ENCODE peak calls at places on chromosomes 7 and 10, in ten cellular contexts. B is sigmoid colon; O is stimulated activated CD8-positive, alpha-beta memory T cell treated with anti-CD3 and anti-CD28 coated beads, Interleukin-7, amount 100 ng/mL, for 48 hours; M is GM04504; F is ELF-1; Q is heart left ventricle; K is MM.1S; Z is central memory CD4-positive, alpha-beta T cell; R is Panc1; X is C1 segment of cervical spinal cord. P is an unnamed sample.

GRCh38 chr10:14009315-14010082 is 321.2 kb downstream of the FRMD4A start:
- DNase-seq in B (no peak), O (peak; percentile 56), M (peak; percentile 43), F (no peak), Q (no peak), K (no peak), Z (peak; percentile 77), R (no peak), X (no peak), P (no peak)

GRCh38 chr10:71998840-71999194 is 34.6 kb downstream of the CHST3 start:
- DNase-seq in B (peak; percentile 86), O (no peak), M (peak; percentile 76), F (peak; percentile 56), Q (peak; percentile 46), K (no peak), Z (no peak), R (no peak), X (no peak), P (no peak)

GRCh38 chr10:94403823-94404228 is 1.5 kb downstream of the TBC1D12 start:
- DNase-seq in B (no peak), O (no peak), M (no peak), F (no peak), Q (no peak), K (no peak), Z (no peak), R (no peak), X (no peak), P (no peak)

GRCh38 chr7:79118143-79118542 is 335.3 kb downstream of the MAGI2 start:
- DNase-seq in B (no peak), O (no peak), M (no peak), F (no peak), Q (no peak), K (no peak), Z (no peak), R (no peak), X (no peak), P (no peak)

GRCh38 chr7:128030999-128031681 is at the start of gene LRRC4:
- DNase-seq in B (no peak), O (no peak), M (no peak), F (peak; percentile 56), Q (peak; percentile 52), K (no peak), Z (no peak), R (no peak), X (no peak), P (no peak)

GRCh38 chr10:83917519-83918506 is 221.5 kb upstream of the GHITM start:
- DNase-seq in B (peak; percentile 72), O (no peak), M (no peak), F (peak; percentile 24), Q (no peak), K (peak; percentile 31), Z (no peak), R (no peak), X (no peak), P (no peak)

GRCh38 chr10:20271490-20271889 is 455.3 kb downstream of the PLXDC2 start:
- DNase-seq in B (no peak), O (no peak), M (no peak), F (peak; percentile 50), Q (no peak), K (no peak), Z (no peak), R (no peak), X (no peak), P (no peak)

GRCh38 chr10:119445311-119445934 is 97.1 kb downstream of the RGS10 start:
- DNase-seq in B (peak; percentile 93), O (peak; percentile 73), M (peak; percentile 53), F (peak; percentile 85), Q (peak; percentile 87), K (peak; percentile 68), Z (peak; percentile 70), R (peak; percentile 64), X (peak; percentile 66), P (peak; percentile 28)

GRCh38 chr10:124259139-124259825 is 159.4 kb downstream of the OAT start:
- DNase-seq in B (peak; percentile 50), O (no peak), M (no peak), F (no peak), Q (no peak), K (peak; percentile 22), Z (no peak), R (no peak), X (no peak), P (no peak)

GRCh38 chr7:24786941-24787340 is 29.7 kb upstream of the GSDME start:
- DNase-seq in B (no peak), O (peak; percentile 30), M (peak; percentile 94), F (no peak), Q (no peak), K (no peak), Z (no peak), R (peak; percentile 73), X (peak; percentile 24), P (no peak)

GRCh38 chr10:6364893-6365292 is 162.2 kb downstream of the PFKFB3 start:
- DNase-seq in B (no peak), O (no peak), M (no peak), F (peak; percentile 16), Q (no peak), K (no peak), Z (no peak), R (no peak), X (no peak), P (no peak)

GRCh38 chr7:101125989-101126650 is 784 bp upstream of the SERPINE1 start:
- DNase-seq in B (peak; percentile 79), O (no peak), M (no peak), F (peak; percentile 59), Q (peak; percentile 82), K (no peak), Z (no peak), R (no peak), X (peak; percentile 26), P (no peak)

GRCh38 chr10:35626971-35627507 is 15.1 kb downstream of the FZD8 start:
- DNase-seq in B (no peak), O (no peak), M (no peak), F (no peak), Q (no peak), K (no peak), Z (no peak), R (no peak), X (no peak), P (no peak)

GRCh38 chr7:36794689-36795088 is 70.4 kb upstream of the AOAH start:
- DNase-seq in B (no peak), O (no peak), M (no peak), F (no peak), Q (no peak), K (peak; percentile 9), Z (no peak), R (no peak), X (no peak), P (peak; percentile 98)

GRCh38 chr10:13329565-13329964 is 18.5 kb downstream of the SEPHS1 start:
- DNase-seq in B (no peak), O (no peak), M (no peak), F (no peak), Q (no peak), K (no peak), Z (no peak), R (no peak), X (no peak), P (no peak)

GRCh38 chr10:109886037-109886787 is 37.1 kb downstream of the XPNPEP1 start:
- DNase-seq in B (no peak), O (no peak), M (no peak), F (no peak), Q (no peak), K (no peak), Z (no peak), R (no peak), X (no peak), P (no peak)

GRCh38 chr7:95950698-95951097 is 178.3 kb downstream of the DYNC1I1 start:
- DNase-seq in B (no peak), O (no peak), M (peak; percentile 10), F (no peak), Q (no peak), K (no peak), Z (no peak), R (no peak), X (no peak), P (no peak)

GRCh38 chr7:127895360-127895759 is 135.9 kb downstream of the LRRC4 start:
- DNase-seq in B (no peak), O (no peak), M (no peak), F (no peak), Q (no peak), K (no peak), Z (no peak), R (no peak), X (no peak), P (no peak)

GRCh38 chr7:19327011-19327410 is 181.8 kb upstream of the FERD3L start:
- DNase-seq in B (no peak), O (no peak), M (no peak), F (no peak), Q (no peak), K (no peak), Z (no peak), R (no peak), X (no peak), P (no peak)

GRCh38 chr7:4791738-4792536 is 16.5 kb downstream of the AP5Z1 start:
- DNase-seq in B (peak; percentile 87), O (peak; percentile 52), M (no peak), F (peak; percentile 90), Q (peak; percentile 83), K (no peak), Z (peak; percentile 71), R (no peak), X (peak; percentile 43), P (no peak)

GRCh38 chr10:51073461-51074237 is 638 bp upstream of the PRKG1 start:
- DNase-seq in B (peak; percentile 78), O (no peak), M (no peak), F (peak; percentile 78), Q (peak; percentile 43), K (peak; percentile 35), Z (no peak), R (no peak), X (peak; percentile 20), P (no peak)

GRCh38 chr10:133160813-133161471 is 923 bp downstream of the KNDC1 start:
- DNase-seq in B (peak; percentile 56), O (no peak), M (no peak), F (no peak), Q (no peak), K (no peak), Z (no peak), R (no peak), X (no peak), P (no peak)

GRCh38 chr10:62264702-62265436 is 3.8 kb downstream of the RTKN2 start:
- DNase-seq in B (no peak), O (no peak), M (peak; percentile 67), F (peak; percentile 89), Q (no peak), K (peak; percentile 74), Z (no peak), R (peak; percentile 95), X (no peak), P (peak; percentile 45)

GRCh38 chr7:40704172-40704571 is 569.4 kb downstream of the SUGCT start:
- DNase-seq in B (no peak), O (no peak), M (no peak), F (no peak), Q (no peak), K (no peak), Z (no peak), R (no peak), X (no peak), P (no peak)

GRCh38 chr7:82049442-82049841 is 279.6 kb upstream of the HGF start:
- DNase-seq in B (no peak), O (no peak), M (no peak), F (no peak), Q (no peak), K (no peak), Z (no peak), R (peak; percentile 72), X (no peak), P (peak; percentile 40)

GRCh38 chr10:14219411-14219810 is 111.3 kb downstream of the FRMD4A start:
- DNase-seq in B (no peak), O (no peak), M (no peak), F (no peak), Q (no peak), K (no peak), Z (no peak), R (no peak), X (no peak), P (no peak)

GRCh38 chr7:17274551-17275245 is 23.8 kb upstream of the AHR start:
- DNase-seq in B (no peak), O (no peak), M (no peak), F (no peak), Q (no peak), K (no peak), Z (no peak), R (no peak), X (no peak), P (no peak)

GRCh38 chr7:51351661-51352060 is 35.1 kb upstream of the COBL start:
- DNase-seq in B (no peak), O (no peak), M (no peak), F (no peak), Q (no peak), K (no peak), Z (no peak), R (no peak), X (no peak), P (no peak)